ENCODE peak calls at places on chromosomes 11 and 22, in six cellular contexts. A is transverse colon, O is HepG2, V is sigmoid colon, Q is spleen, Z is stomach. P is an unnamed sample.

GRCh38 chr11:111736621-111737055 is 29.6 kb downstream of the PPP2R1B start:
- DNase-seq in A (no peak), O (no peak), V (no peak), Q (no peak), Z (no peak), P (no peak)

GRCh38 chr22:50694766-50695420 is 22.3 kb downstream of the SHANK3 start:
- DNase-seq in A (no peak), O (no peak), V (peak), Q (peak), Z (no peak), P (no peak)

GRCh38 chr11:68843703-68844312 is 2.1 kb upstream of the CPT1A start:
- DNase-seq in A (peak), O (peak), V (peak), Q (peak), Z (peak), P (no peak)

GRCh38 chr11:133134561-133135173 is 397.6 kb downstream of the OPCML start:
- DNase-seq in A (peak), O (peak), V (peak), Q (no peak), Z (peak), P (peak)

GRCh38 chr11:43955381-43956118 is 13.1 kb downstream of the C11orf96 start:
- DNase-seq in A (no peak), O (no peak), V (no peak), Q (no peak), Z (no peak), P (no peak)

GRCh38 chr11:114066046-114066648 is 6.6 kb downstream of the ZBTB16 start:
- DNase-seq in A (no peak), O (no peak), V (peak), Q (no peak), Z (no peak), P (no peak)

GRCh38 chr11:33875621-33876294 is 16.1 kb downstream of the LMO2 start:
- DNase-seq in A (no peak), O (no peak), V (no peak), Q (peak), Z (no peak), P (no peak)

GRCh38 chr22:40588726-40589125 is 47.8 kb downstream of the MRTFA start:
- DNase-seq in A (no peak), O (peak), V (no peak), Q (no peak), Z (no peak), P (no peak)

GRCh38 chr11:1863352-1864215 is 10.7 kb downstream of the LSP1 start:
- DNase-seq in A (peak), O (peak), V (peak), Q (peak), Z (peak), P (no peak)
- TF ChIP-seq CTCF in A (no peak), O (no peak), V (no peak), Q (no peak), Z (no peak), P (no peak)

DNA sequence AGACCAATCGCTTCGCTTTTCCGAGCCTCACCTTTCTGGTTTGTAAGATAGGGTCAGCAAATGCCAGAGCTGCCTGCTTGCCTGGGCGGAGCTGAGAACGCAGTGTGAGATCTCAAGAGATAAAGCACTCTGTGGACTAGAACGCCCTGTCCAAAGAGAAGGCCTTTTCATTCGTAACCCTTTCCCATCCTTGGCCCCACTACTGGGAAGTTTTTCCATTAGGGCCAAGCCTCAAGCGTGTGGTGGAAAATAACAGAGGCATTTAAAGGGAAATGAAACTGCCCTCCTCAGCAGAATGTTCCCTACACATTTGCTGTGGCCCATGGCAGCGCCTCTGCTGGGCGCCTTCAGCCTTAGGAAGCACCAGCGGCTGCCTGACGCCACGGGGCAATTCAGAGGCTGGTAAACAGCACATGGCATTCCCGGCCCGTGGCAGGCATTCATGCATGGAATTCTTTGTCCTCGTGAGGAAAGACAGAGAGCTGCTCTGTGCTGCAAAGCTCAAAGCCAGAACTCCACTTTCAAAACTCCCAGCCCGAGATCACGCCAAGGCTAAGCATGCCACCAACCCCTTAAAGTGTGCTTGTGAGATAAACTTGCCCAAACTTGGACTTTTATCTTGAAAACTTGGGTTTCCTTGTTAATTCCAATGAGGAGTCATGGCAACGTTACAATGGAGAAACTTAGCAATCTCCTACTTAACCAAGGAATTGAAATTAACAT is 38.1 kb downstream of the AHNAK start:
- DNase-seq in A (peak), O (peak), V (peak), Q (peak), Z (peak), P (peak)
- TF ChIP-seq POLR2AphosphoS5 in A (peak), O (no peak), V (peak), Q (peak), Z (peak), P (peak)

DNA sequence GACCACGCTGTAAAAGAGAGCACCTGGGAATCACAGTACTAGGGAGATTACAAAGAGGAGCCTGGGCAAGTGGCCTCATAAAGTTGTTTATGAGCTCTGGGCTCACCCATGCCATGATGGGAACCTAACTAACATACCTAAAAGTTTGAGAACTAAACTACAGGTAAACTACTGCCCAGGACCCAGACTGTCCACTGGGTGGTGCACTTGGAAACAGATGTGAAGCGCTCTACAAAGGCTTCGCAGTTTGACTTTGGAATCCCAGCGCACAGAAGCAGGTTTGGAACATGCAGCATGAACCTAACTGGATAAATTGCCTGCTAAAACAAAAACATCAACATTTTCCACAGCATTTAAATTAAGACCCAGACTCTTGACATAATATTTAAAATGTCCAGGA is 418.6 kb downstream of the FAM181B start:
- DNase-seq in A (peak), O (peak), V (peak), Q (no peak), Z (no peak), P (no peak)
- TF ChIP-seq CTCF in A (no peak), O (peak), V (no peak), Q (no peak), Z (no peak), P (peak)

DNA sequence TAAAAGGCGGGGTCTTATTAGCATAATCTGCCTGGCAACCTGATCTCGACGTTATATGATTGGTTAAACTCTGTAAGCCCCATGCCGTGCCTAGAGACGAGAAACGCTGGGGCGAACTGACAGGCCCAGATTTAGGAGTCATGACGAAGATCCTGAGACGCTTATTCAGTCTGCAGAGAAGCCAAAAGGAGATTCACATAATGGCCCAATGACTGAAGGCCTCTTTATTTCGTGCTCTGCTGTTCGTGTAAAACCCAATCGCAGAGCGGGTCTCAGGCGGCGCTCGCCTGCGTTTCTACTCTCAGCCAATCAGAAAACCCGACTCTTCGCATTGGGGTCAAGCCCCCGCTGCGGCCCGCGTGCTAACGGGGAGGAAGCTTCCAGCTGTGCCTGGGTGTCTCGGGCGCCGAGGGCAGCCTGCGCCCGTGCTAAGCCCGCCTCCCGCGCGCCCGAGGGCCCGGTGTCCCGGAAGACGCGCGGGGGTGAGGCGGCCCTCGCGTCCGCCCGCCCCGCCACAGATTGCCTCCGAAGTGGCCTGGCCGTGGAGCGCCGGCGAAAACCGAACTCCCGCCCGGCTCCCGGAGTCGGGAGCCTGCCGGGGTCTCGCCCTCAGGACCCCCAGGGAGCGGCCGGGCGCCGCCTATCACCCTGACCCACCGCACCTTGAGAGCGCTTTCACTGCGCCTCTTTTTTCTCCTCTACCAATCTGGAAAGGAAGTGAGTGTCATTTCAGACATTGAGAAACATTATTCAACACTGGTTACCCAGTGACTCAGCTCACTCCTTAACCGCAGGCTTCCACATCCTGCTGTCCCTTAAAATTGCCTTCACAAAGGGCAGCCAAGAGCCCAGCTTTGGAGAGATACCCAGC is 446 bp upstream of the PRDM10 start:
- DNase-seq in A (peak), O (peak), V (peak), Q (peak), Z (peak), P (peak)
- TF ChIP-seq POLR2AphosphoS5 in A (peak), O (peak), V (peak), Q (peak), Z (peak), P (peak)

GRCh38 chr11:12189543-12190235 is 79.3 kb downstream of the MICAL2 start:
- DNase-seq in A (no peak), O (no peak), V (no peak), Q (no peak), Z (no peak), P (no peak)
- TF ChIP-seq CTCF in A (no peak), O (no peak), V (no peak), Q (no peak), Z (no peak), P (no peak)

DNA sequence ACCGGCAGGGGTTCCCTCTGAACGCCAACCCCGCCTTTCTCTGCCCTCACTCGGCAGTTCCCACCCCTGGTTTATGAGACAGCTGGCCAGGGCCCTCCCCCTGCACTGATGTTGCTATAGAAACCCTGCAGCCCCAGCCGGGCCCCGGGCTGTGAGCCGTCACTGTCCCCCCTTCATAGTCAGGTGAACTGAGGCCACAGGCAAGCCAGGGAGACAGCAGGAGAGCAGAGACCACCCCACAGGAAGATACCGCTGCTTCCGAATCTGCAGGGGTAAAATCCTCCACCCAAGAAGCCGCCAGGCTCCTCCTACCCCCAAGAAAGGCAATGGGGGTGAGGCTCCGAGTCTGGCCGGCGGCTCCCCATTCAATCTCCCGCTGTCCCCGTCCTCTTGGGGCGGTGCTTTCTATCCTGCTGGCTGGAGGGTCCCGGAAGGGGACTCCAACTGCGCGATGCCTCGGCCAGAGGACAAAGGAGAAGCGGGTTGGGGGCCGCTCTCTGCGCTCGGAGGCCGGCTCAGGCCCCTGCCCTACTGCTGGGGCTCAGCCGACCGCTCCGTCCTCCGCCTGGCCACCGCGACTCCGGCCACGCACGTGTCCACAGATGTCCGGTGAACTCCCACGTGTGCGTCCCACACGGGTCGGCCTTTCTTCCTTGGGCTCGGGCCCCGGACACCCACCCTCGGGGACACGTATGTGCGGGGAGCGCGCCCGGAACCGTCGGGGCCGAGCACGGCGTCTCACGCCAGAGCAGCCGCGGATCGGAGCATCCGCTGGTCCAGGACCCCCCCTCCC is 585 bp downstream of the SLC25A22 start:
- DNase-seq in A (peak), O (peak), V (peak), Q (peak), Z (peak), P (no peak)
- TF ChIP-seq POLR2AphosphoS5 in A (no peak), O (no peak), V (peak), Q (peak), Z (no peak), P (no peak)

DNA sequence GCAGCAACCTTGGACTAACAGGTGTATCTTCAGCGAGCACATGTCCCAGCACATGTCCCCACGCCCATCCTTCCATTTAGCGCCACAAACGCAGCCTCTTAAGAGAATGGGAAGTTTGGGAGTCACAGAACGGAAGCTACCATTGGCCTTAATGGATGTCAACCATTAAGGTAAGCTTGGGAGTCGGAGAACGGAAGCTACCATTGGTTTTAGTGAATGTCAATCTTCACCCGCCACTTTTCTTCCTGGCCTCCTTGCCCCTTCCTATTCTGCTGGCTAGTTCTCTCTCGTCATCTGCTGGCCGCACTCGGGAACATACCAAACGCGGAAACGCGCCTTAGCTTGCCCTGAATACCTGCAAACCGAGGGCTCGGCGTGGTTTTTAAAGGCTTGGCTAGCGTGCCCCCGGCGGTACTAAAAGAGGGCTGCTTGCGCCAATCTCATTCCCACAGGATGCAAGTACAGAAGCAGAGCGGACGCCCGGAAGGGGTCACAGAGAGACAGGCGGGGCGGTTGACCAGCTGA is 24.3 kb downstream of the GLYATL1 start:
- DNase-seq in A (no peak), O (no peak), V (no peak), Q (no peak), Z (peak), P (no peak)
- TF ChIP-seq CTCF in A (no peak), O (no peak), V (no peak), Q (no peak), Z (no peak), P (no peak)

GRCh38 chr11:819943-820649 is 1.4 kb downstream of the PNPLA2 start:
- DNase-seq in A (peak), O (peak), V (peak), Q (peak), Z (peak), P (no peak)
- TF ChIP-seq POLR2AphosphoS5 in A (peak), O (peak), V (peak), Q (peak), Z (peak), P (peak)

DNA sequence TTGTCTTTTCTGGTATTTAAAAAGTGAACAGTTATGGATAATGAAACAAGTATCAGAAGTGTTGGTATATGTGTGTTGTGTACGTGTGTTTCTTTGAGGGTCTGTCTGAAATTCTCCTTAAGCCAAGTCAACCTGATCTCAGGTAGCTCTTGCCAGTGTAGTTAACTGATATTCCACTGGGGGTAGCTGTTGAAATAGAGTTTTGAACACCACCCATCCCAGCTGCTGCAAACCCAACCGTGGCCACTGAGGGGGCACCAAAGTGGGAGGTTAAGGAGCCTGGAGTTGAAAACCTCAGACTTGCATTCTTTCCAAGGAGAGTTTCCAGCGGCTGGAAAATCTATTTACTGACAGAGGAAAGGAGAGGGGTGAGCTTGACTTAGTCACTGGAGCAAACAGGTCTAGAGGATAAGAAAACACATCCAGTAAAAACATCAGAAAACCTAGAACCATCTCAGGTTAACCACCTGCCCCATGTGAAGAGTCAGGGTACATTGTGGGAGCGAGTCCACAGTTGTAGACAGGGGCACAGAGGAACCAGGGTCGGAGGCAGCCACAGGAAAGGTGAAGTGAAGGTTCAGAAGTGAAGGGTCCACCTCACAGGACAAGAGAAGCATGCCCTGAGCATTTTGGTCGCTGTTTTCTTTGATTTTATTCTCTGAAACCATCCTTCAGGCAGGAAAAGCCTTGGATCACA is 8.8 kb upstream of the CUL5 start:
- DNase-seq in A (no peak), O (peak), V (no peak), Q (no peak), Z (no peak), P (peak)
- TF ChIP-seq CTCF in A (peak), O (peak), V (peak), Q (no peak), Z (no peak), P (peak)